ENCODE peak calls at places on chromosomes 2 and 18, in ten cellular contexts. D is epithelial cell of esophagus; U is thoracic aorta; T is HFF-Myc; Q is CD8-positive, alpha-beta T cell; E is kidney epithelial cell; G is LNCaP clone FGC; R is AG10803; X is astrocyte of the spinal cord; N is A549. S is an unnamed sample.

GRCh38 chr18:9750112-9750511 is 42.0 kb downstream of the RAB31 start:
- DNase-seq in U (no peak), G (no peak), T (no peak), N (no peak), Q (no peak), X (no peak), R (no peak), D (no peak), E (no peak), S (no peak)

GRCh38 chr2:218824004-218824403 is 7.6 kb downstream of the PRKAG3 start:
- DNase-seq in D (no peak), G (no peak), X (no peak), N (no peak), U (no peak), E (no peak), R (no peak), Q (no peak), T (no peak), S (no peak)

GRCh38 chr2:140797718-140798117 is 1333.1 kb downstream of the LRP1B start:
- DNase-seq in T (no peak), R (no peak), E (no peak), D (peak), N (no peak), G (no peak), X (no peak), U (no peak), Q (no peak), S (no peak)

GRCh38 chr18:11251891-11252270 is 102.5 kb upstream of the PIEZO2 start:
- DNase-seq in R (peak), G (no peak), U (no peak), N (no peak), E (no peak), D (no peak), T (no peak), Q (no peak), X (peak), S (no peak)

GRCh38 chr18:27461957-27462356 is 276.8 kb upstream of the CHST9 start:
- DNase-seq in D (no peak), E (no peak), X (no peak), Q (no peak), G (no peak), N (no peak), R (no peak), T (no peak), U (no peak), S (no peak)

GRCh38 chr2:56230171-56230570 is 46.4 kb downstream of the CCDC85A start:
- DNase-seq in X (no peak), G (peak), D (peak), T (no peak), R (peak), U (no peak), N (no peak), Q (no peak), E (no peak), S (no peak)

GRCh38 chr2:144516417-144516980 is 3.4 kb downstream of the ZEB2 start:
- DNase-seq in G (no peak), D (no peak), Q (no peak), N (peak), E (no peak), R (peak), T (no peak), X (peak), U (no peak), S (no peak)

GRCh38 chr2:102258025-102258385 is 53.4 kb upstream of the IL1RL1 start:
- DNase-seq in R (no peak), N (no peak), G (no peak), Q (no peak), X (no peak), E (no peak), U (no peak), D (no peak), T (no peak), S (no peak)

GRCh38 chr2:232632904-232633412 is 446 bp upstream of the EFHD1 start:
- DNase-seq in T (no peak), U (no peak), D (no peak), N (peak), G (no peak), R (no peak), X (peak), Q (no peak), E (no peak), S (no peak)

GRCh38 chr2:109102588-109103233 is 26.3 kb upstream of the SH3RF3 start:
- DNase-seq in R (no peak), E (no peak), X (no peak), D (no peak), T (no peak), Q (no peak), G (no peak), N (no peak), U (no peak), S (no peak)

GRCh38 chr2:191486584-191487320 is 191.2 kb upstream of the NABP1 start:
- DNase-seq in G (no peak), U (no peak), T (peak), N (no peak), D (peak), X (peak), E (peak), Q (no peak), R (peak), S (no peak)

GRCh38 chr18:70998490-70998889 is 709.6 kb downstream of the SOCS6 start:
- DNase-seq in R (no peak), X (no peak), N (no peak), Q (no peak), T (no peak), E (no peak), G (peak), D (no peak), U (no peak), S (no peak)

GRCh38 chr2:219997341-219997851 is 370.0 kb downstream of the SLC4A3 start:
- DNase-seq in T (no peak), R (peak), E (peak), N (no peak), G (no peak), X (peak), D (peak), U (no peak), Q (no peak), S (no peak)

GRCh38 chr2:226795281-226796011 is 4.2 kb downstream of the IRS1 start:
- DNase-seq in N (no peak), Q (no peak), R (peak), G (no peak), E (no peak), T (no peak), U (no peak), X (peak), D (peak), S (no peak)

GRCh38 chr2:227616631-227617030 is 667 bp upstream of the SCYGR4 start:
- DNase-seq in T (no peak), N (no peak), G (no peak), X (no peak), D (no peak), Q (no peak), E (no peak), R (no peak), U (no peak), S (no peak)

GRCh38 chr18:54878662-54879058 is 50.4 kb downstream of the RAB27B start:
- DNase-seq in Q (no peak), X (no peak), E (no peak), G (no peak), R (no peak), U (no peak), D (no peak), T (no peak), N (no peak), S (no peak)

GRCh38 chr2:217060516-217060915 is 200.7 kb upstream of the TNP1 start:
- DNase-seq in U (no peak), Q (no peak), D (no peak), R (no peak), X (no peak), N (no peak), T (no peak), G (no peak), E (no peak), S (no peak)

GRCh38 chr2:55500025-55500424 is 19.5 kb upstream of the CFAP36 start:
- DNase-seq in E (no peak), Q (no peak), R (peak), U (no peak), X (peak), T (no peak), G (no peak), N (peak), D (peak), S (no peak)

GRCh38 chr2:131143803-131144202 is 38.7 kb downstream of the PLEKHB2 start:
- DNase-seq in X (peak), D (no peak), Q (no peak), G (no peak), N (no peak), U (no peak), R (no peak), T (no peak), E (no peak), S (no peak)

GRCh38 chr2:72112981-72113846 is 34.4 kb downstream of the CYP26B1 start:
- DNase-seq in X (no peak), Q (no peak), R (peak), N (no peak), D (no peak), E (no peak), G (no peak), U (no peak), T (no peak), S (no peak)

GRCh38 chr2:127570282-127571250 is 35.1 kb downstream of the MYO7B start:
- DNase-seq in G (no peak), N (no peak), X (peak), R (peak), U (no peak), E (no peak), T (no peak), Q (no peak), D (peak), S (no peak)

GRCh38 chr2:8806885-8807701 is 30.3 kb downstream of the KIDINS220 start:
- DNase-seq in R (no peak), Q (no peak), G (no peak), U (no peak), E (no peak), N (no peak), T (no peak), D (no peak), X (no peak), S (no peak)

GRCh38 chr18:9153281-9153680 is 16.7 kb downstream of the ANKRD12 start:
- DNase-seq in R (no peak), D (no peak), E (no peak), X (no peak), Q (no peak), U (no peak), G (no peak), T (no peak), N (no peak), S (no peak)

GRCh38 chr2:238657132-238658053 is 190.5 kb upstream of the TWIST2 start:
- DNase-seq in X (no peak), N (no peak), D (no peak), G (no peak), E (no peak), Q (no peak), R (peak), U (no peak), T (no peak), S (no peak)

GRCh38 chr2:85066006-85066405 is 67.2 kb upstream of the TCF7L1 start:
- DNase-seq in U (no peak), N (no peak), T (no peak), X (no peak), E (no peak), Q (no peak), G (no peak), R (no peak), D (no peak), S (no peak)

GRCh38 chr18:54983041-54983686 is 23.9 kb upstream of the CCDC68 start:
- DNase-seq in X (peak), U (no peak), T (peak), E (peak), Q (no peak), N (peak), D (peak), G (peak), R (peak), S (no peak)

GRCh38 chr2:21165350-21165749 is 41.6 kb downstream of the TDRD15 start:
- DNase-seq in U (no peak), N (no peak), Q (no peak), D (peak), E (no peak), T (no peak), X (peak), R (no peak), G (no peak), S (no peak)

GRCh38 chr2:25115902-25116301 is 52.5 kb downstream of the POMC start:
- DNase-seq in D (no peak), N (no peak), X (peak), R (peak), T (no peak), G (no peak), Q (no peak), U (no peak), E (no peak), S (no peak)

GRCh38 chr18:42271656-42272355 is 316.8 kb downstream of the PIK3C3 start:
- DNase-seq in E (no peak), G (no peak), D (no peak), X (no peak), Q (no peak), R (no peak), N (no peak), T (no peak), U (no peak), S (no peak)

GRCh38 chr2:52810460-52810859 is 957.1 kb upstream of the CHAC2 start:
- DNase-seq in X (peak), D (peak), E (peak), T (no peak), G (no peak), R (peak), Q (no peak), U (no peak), N (peak), S (no peak)

DNA sequence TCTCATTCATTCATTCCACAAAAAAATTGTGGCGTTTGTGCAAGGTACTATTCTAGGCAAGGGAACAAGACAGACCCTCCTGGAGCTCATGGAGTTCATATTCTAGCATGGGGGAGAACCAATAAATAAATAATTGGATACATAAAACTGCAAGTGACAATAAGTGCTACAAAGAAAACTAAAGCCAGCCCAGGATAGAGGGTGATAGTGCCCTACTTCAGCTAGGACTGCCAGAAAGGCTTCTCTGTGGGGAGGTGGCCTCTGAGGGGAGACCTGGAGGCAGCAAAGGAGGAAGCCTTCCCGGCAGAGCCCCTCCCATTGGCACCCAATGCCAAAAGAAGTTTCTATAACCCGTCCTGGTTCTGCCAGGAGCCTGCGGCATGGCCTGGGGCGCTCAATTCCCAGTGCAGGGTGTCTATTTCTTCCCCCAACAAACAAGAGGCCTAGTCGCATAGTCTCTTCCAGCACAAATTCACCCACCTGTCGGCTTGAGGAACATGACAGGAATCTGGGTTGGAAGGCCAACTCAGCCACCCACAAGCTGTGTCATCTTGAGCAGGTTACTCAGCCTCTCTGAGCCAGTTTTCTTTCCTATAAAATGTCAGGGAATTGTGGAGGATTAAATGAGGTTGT is 94.4 kb downstream of the ZFP36L2 start:
- DNase-seq in D (peak), N (no peak), U (no peak), R (no peak), E (no peak), X (no peak), G (no peak), Q (no peak), T (no peak), S (no peak)
- H3K4me3 ChIP-seq in D (no peak), N (no peak), U (no peak), R (no peak), E (no peak), X (no peak), G (no peak), Q (peak), T (no peak), S (no peak)

GRCh38 chr2:70939001-70939846 is 3.5 kb downstream of the ATP6V1B1 start:
- DNase-seq in G (no peak), T (no peak), D (no peak), U (no peak), E (no peak), N (no peak), X (no peak), R (no peak), Q (no peak), S (no peak)
- H3K4me3 ChIP-seq in G (no peak), T (no peak), D (no peak), U (no peak), E (no peak), N (no peak), X (no peak), R (no peak), Q (no peak), S (no peak)

DNA sequence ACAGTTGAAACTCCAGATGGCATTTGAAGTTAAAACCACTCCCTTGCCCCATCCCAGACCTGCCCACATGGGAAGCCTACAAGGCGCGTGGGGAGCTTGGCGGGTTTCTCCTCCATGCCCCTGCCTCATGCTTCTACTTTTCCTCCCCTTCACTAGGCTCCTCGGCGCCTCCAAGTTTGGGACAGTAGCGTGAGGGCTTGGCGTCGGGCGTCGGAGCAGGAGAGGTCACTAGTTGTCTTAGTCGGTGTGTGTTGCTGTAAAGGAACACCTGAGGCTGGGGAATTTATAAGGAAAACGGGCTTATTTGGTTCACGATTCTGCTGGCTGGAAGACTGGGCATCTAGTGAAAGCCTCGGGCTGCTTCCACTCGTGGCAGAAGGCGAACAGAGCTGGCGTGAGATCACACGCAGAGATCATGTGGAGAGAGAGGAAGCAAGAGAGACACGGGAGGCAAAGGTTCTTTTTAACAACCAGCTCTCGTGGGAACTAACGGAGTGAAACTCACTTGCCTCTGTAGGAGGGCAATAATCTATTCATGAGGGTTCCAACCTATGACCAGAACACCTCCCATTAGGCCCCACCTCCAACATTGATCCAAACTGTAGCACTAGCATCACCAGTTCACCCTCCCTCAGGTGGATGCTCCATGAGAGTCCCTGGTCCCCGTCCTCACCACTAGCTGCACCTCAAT is 25.3 kb downstream of the ITM2C start:
- DNase-seq in R (no peak), Q (no peak), N (no peak), T (no peak), X (no peak), G (no peak), E (no peak), D (no peak), U (no peak), S (no peak)
- H3K4me3 ChIP-seq in R (no peak), Q (no peak), N (no peak), T (no peak), X (no peak), G (no peak), E (no peak), D (no peak), U (no peak), S (no peak)

DNA sequence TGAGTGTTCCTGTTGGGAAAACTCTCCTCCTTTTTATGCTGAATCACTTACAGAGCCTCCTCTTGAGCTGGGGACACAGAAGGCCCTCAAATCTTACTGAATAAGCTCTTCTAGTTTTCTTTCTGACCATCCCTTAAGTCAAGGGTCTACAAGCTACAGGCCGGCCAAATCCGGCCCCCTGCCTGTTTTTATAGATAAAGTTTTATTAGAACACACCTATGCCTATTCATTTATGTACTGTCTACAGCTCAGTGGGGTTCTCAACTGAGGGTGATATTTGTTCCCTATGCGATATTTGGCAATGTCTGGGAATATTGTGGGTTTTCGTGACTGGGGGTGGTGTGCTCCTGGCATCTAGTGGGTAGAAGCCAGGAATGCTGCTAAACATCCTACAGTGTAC is 14.0 kb downstream of the CDC42EP3 start:
- DNase-seq in R (no peak), T (no peak), X (no peak), E (no peak), U (no peak), G (no peak), Q (no peak), D (no peak), N (no peak), S (no peak)
- H3K4me3 ChIP-seq in R (no peak), T (no peak), X (no peak), E (no peak), U (no peak), G (no peak), Q (no peak), D (no peak), N (no peak), S (no peak)

DNA sequence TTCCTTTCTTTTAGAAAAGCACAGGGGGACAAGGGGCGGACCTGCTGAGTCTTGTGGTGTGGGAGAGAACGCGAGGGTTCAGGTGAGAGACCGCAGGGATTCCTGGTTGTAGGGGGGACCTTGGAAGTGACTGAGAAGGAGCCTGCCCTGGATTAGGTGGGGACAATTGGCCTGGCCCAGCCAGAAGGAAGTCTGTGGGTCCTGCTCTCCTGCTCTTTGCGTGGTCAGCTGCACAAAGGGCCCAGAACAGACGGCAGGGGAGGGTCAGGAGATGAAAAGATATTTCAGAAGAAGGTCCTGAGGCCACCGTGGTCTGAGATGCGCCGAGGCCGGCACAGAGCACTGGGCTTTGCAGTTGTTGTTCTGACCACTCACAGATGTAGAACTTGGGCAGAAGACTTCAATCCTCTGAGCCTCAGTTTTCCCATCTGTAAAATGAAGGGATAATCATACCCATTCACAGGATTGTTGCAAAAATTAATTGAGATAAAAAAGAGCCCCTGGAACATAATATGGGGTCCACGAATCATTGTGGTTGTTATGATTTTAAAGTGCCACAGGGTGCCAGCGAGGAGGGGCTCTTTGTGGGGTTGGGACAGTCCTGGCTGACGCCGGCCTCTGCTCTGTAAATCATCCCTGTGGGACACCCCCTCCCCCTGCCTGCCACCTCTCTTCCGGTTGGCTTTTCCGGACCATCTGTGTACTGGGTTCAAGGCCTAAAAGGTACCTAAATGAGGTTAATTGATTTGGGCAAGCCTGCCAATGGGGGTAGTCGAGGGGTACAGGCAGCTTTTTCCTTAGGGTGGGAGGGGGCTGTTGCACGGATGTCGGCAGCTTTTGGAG is 1.8 kb downstream of the LPIN1 start:
- DNase-seq in E (no peak), N (no peak), Q (no peak), X (no peak), R (no peak), G (no peak), U (no peak), T (no peak), D (no peak), S (no peak)
- H3K4me3 ChIP-seq in E (peak), N (no peak), Q (peak), X (peak), R (peak), G (peak), U (peak), T (peak), D (peak), S (peak)

S was measured in esophagus squamous epithelium.